ENCODE peak calls at places on chromosomes 13 and 19, in ten cellular contexts. I, D, N, Q, P, H, L, U, V and Y are unnamed samples.

GRCh38 chr13:113857531-113858195 is 6.2 kb downstream of the GAS6 start:
- DNase-seq in I (no peak), D (no peak), N (no peak), Q (peak), P (no peak), H (no peak), L (no peak), U (no peak), V (no peak), Y (peak)

GRCh38 chr13:30376426-30377311 is 45.6 kb upstream of the UBE2L5 start:
- DNase-seq in I (no peak), D (peak), N (peak), Q (peak), P (peak), H (peak), L (no peak), U (no peak), V (peak), Y (no peak)

GRCh38 chr19:10418281-10419199 is 1.8 kb upstream of the PDE4A start:
- DNase-seq in I (no peak), D (no peak), N (no peak), Q (no peak), P (peak), H (no peak), L (no peak), U (no peak), V (peak), Y (no peak)

GRCh38 chr19:35142531-35143230 is 374 bp upstream of the FXYD7 start:
- DNase-seq in I (no peak), D (peak), N (peak), Q (peak), P (peak), H (peak), L (peak), U (peak), V (peak), Y (no peak)

GRCh38 chr13:48066310-48066989 is 28.5 kb downstream of the MED4 start:
- DNase-seq in I (no peak), D (peak), N (peak), Q (peak), P (no peak), H (peak), L (no peak), U (peak), V (no peak), Y (no peak)

GRCh38 chr19:42601811-42602443 is 7.2 kb upstream of the CEACAM8 start:
- DNase-seq in I (peak), D (no peak), N (peak), Q (peak), P (peak), H (peak), L (no peak), U (peak), V (peak), Y (no peak)

GRCh38 chr19:29375429-29376093 is 150.2 kb upstream of the VSTM2B start:
- DNase-seq in I (no peak), D (no peak), N (no peak), Q (no peak), P (peak), H (no peak), L (no peak), U (no peak), V (no peak), Y (no peak)

GRCh38 chr13:30371649-30372265 is 50.5 kb upstream of the UBE2L5 start:
- DNase-seq in I (no peak), D (peak), N (peak), Q (peak), P (peak), H (peak), L (no peak), U (no peak), V (peak), Y (no peak)

GRCh38 chr13:45047394-45048328 is 58.3 kb downstream of the GPALPP1 start:
- DNase-seq in I (peak), D (peak), N (peak), Q (peak), P (peak), H (peak), L (peak), U (peak), V (peak), Y (peak)

GRCh38 chr19:43674630-43674982 is 4.6 kb upstream of the PLAUR start:
- DNase-seq in I (no peak), D (no peak), N (no peak), Q (peak), P (no peak), H (no peak), L (no peak), U (peak), V (no peak), Y (no peak)

GRCh38 chr19:46537136-46538097 is 41.8 kb upstream of the PNMA8B start:
- DNase-seq in I (no peak), D (peak), N (peak), Q (peak), P (peak), H (peak), L (peak), U (peak), V (peak), Y (no peak)

GRCh38 chr19:13999085-13999484 is 7.0 kb downstream of the RFX1 start:
- DNase-seq in I (no peak), D (no peak), N (no peak), Q (no peak), P (no peak), H (no peak), L (no peak), U (no peak), V (no peak), Y (no peak)

GRCh38 chr13:79060216-79060615 is 345.8 kb downstream of the RBM26 start:
- DNase-seq in I (no peak), D (peak), N (no peak), Q (peak), P (no peak), H (no peak), L (no peak), U (no peak), V (no peak), Y (no peak)

GRCh38 chr19:310141-310651 is 19.0 kb upstream of the PLPP2 start:
- DNase-seq in I (no peak), D (no peak), N (no peak), Q (no peak), P (no peak), H (no peak), L (no peak), U (peak), V (no peak), Y (no peak)

GRCh38 chr13:98782654-98783053 is 30.2 kb upstream of the SLC15A1 start:
- DNase-seq in I (no peak), D (no peak), N (no peak), Q (peak), P (no peak), H (no peak), L (no peak), U (peak), V (no peak), Y (no peak)

GRCh38 chr19:1622007-1622406 is 16.7 kb upstream of the UQCR11 start:
- DNase-seq in I (no peak), D (no peak), N (no peak), Q (no peak), P (no peak), H (no peak), L (no peak), U (no peak), V (no peak), Y (no peak)

GRCh38 chr13:45728759-45729158 is 26.6 kb downstream of the CBY2 start:
- DNase-seq in I (no peak), D (peak), N (no peak), Q (no peak), P (peak), H (no peak), L (no peak), U (no peak), V (peak), Y (no peak)

GRCh38 chr19:28968721-28969120 is 244.2 kb downstream of the UQCRFS1 start:
- DNase-seq in I (no peak), D (no peak), N (no peak), Q (no peak), P (no peak), H (no peak), L (no peak), U (no peak), V (no peak), Y (no peak)

GRCh38 chr19:33152178-33152577 is 20.3 kb downstream of the WDR88 start:
- DNase-seq in I (no peak), D (no peak), N (no peak), Q (peak), P (no peak), H (no peak), L (no peak), U (peak), V (no peak), Y (no peak)

GRCh38 chr13:30181856-30182651 is 125.3 kb downstream of the KATNAL1 start:
- DNase-seq in I (no peak), D (no peak), N (no peak), Q (no peak), P (no peak), H (no peak), L (no peak), U (no peak), V (no peak), Y (no peak)

GRCh38 chr19:42461700-42462324 is 19.1 kb upstream of the CXCL17 start:
- DNase-seq in I (no peak), D (peak), N (no peak), Q (no peak), P (no peak), H (no peak), L (no peak), U (no peak), V (no peak), Y (no peak)

GRCh38 chr13:37775871-37776270 is 93.7 kb downstream of the TRPC4 start:
- DNase-seq in I (no peak), D (no peak), N (no peak), Q (no peak), P (no peak), H (no peak), L (no peak), U (no peak), V (no peak), Y (no peak)

GRCh38 chr13:63690672-63691071 is 2275.0 kb upstream of the PCDH20 start:
- DNase-seq in I (no peak), D (no peak), N (no peak), Q (no peak), P (no peak), H (no peak), L (no peak), U (no peak), V (no peak), Y (no peak)

GRCh38 chr19:3359850-3360493 is 6.4 kb upstream of the NFIC start:
- DNase-seq in I (no peak), D (peak), N (no peak), Q (peak), P (peak), H (peak), L (no peak), U (no peak), V (peak), Y (no peak)

GRCh38 chr13:64071352-64071751 is 2655.7 kb upstream of the PCDH20 start:
- DNase-seq in I (no peak), D (no peak), N (no peak), Q (no peak), P (no peak), H (no peak), L (no peak), U (no peak), V (no peak), Y (no peak)

GRCh38 chr19:12628040-12629022 is 17.6 kb downstream of the ZNF791 start:
- DNase-seq in I (no peak), D (no peak), N (no peak), Q (peak), P (no peak), H (no peak), L (no peak), U (peak), V (no peak), Y (no peak)

GRCh38 chr13:109332501-109333499 is 453.6 kb downstream of the IRS2 start:
- DNase-seq in I (no peak), D (peak), N (no peak), Q (no peak), P (no peak), H (no peak), L (no peak), U (no peak), V (no peak), Y (no peak)

GRCh38 chr19:40754611-40755247 is 3.7 kb downstream of the SNRPA start:
- DNase-seq in I (no peak), D (peak), N (no peak), Q (peak), P (no peak), H (peak), L (no peak), U (no peak), V (no peak), Y (no peak)

GRCh38 chr13:80141114-80141849 is 199.6 kb downstream of the SPRY2 start:
- DNase-seq in I (no peak), D (no peak), N (no peak), Q (no peak), P (no peak), H (no peak), L (peak), U (peak), V (no peak), Y (no peak)

GRCh38 chr13:52428295-52428694 is 22.1 kb downstream of the VPS36 start:
- DNase-seq in I (no peak), D (peak), N (no peak), Q (peak), P (no peak), H (no peak), L (no peak), U (peak), V (no peak), Y (no peak)

GRCh38 chr19:41921280-41922219 is 6.7 kb downstream of the ERFL start:
- DNase-seq in I (no peak), D (no peak), N (no peak), Q (no peak), P (no peak), H (no peak), L (no peak), U (no peak), V (no peak), Y (no peak)

GRCh38 chr19:35643255-35644205 is 2.0 kb downstream of the ETV2 start:
- DNase-seq in I (peak), D (peak), N (peak), Q (peak), P (peak), H (peak), L (peak), U (peak), V (peak), Y (peak)